ENCODE peak calls at places on chromosomes 2 and 18, in seven cellular contexts. T is foreskin keratinocyte, Y is cardiac fibroblast, D is astrocyte of the spinal cord, P is HCT116, J is psoas muscle, Q is AG09309. O is an unnamed sample.

GRCh38 chr18:8298186-8298585 is 311.1 kb upstream of the RAB12 start:
- DNase-seq in T (no peak), Y (peak), D (no peak), P (no peak), J (no peak), Q (no peak), O (no peak)

GRCh38 chr2:35784777-35785176 is 570.8 kb upstream of the CRIM1 start:
- DNase-seq in T (no peak), Y (no peak), D (no peak), P (no peak), J (no peak), Q (no peak), O (no peak)

GRCh38 chr2:199933466-199933865 is 21.8 kb downstream of the TYW5 start:
- DNase-seq in T (no peak), Y (peak), D (no peak), P (no peak), J (no peak), Q (no peak), O (no peak)

GRCh38 chr2:136308621-136309020 is 190.7 kb upstream of the CXCR4 start:
- DNase-seq in T (no peak), Y (no peak), D (no peak), P (no peak), J (no peak), Q (no peak), O (no peak)

GRCh38 chr2:125644257-125644656 is 1011.7 kb upstream of the GYPC start:
- DNase-seq in T (no peak), Y (no peak), D (no peak), P (no peak), J (no peak), Q (no peak), O (no peak)

GRCh38 chr2:172228177-172228785 is 125.6 kb upstream of the DLX2 start:
- DNase-seq in T (peak), Y (no peak), D (no peak), P (no peak), J (no peak), Q (no peak), O (no peak)

GRCh38 chr2:156338578-156338977 is 6.1 kb upstream of the NR4A2 start:
- DNase-seq in T (no peak), Y (no peak), D (no peak), P (no peak), J (no peak), Q (no peak), O (no peak)

GRCh38 chr2:223954401-223954800 is 2.9 kb upstream of the MRPL44 start:
- DNase-seq in T (peak), Y (peak), D (peak), P (no peak), J (no peak), Q (peak), O (no peak)

GRCh38 chr2:110813896-110814295 is 81.5 kb downstream of the ACOXL start:
- DNase-seq in T (no peak), Y (no peak), D (peak), P (no peak), J (no peak), Q (no peak), O (no peak)

GRCh38 chr2:230796280-230796862 is 68.4 kb upstream of the ITM2C start:
- DNase-seq in T (peak), Y (no peak), D (peak), P (no peak), J (no peak), Q (peak), O (no peak)

GRCh38 chr2:55992465-55992864 is 68.9 kb upstream of the EFEMP1 start:
- DNase-seq in T (peak), Y (peak), D (peak), P (no peak), J (no peak), Q (peak), O (no peak)

GRCh38 chr2:217902281-217903141 is 100.3 kb downstream of the TNS1 start:
- DNase-seq in T (peak), Y (peak), D (peak), P (no peak), J (peak), Q (no peak), O (no peak)

GRCh38 chr2:229679393-229680125 is 34.8 kb downstream of the DNER start:
- DNase-seq in T (peak), Y (no peak), D (peak), P (no peak), J (no peak), Q (no peak), O (no peak)

GRCh38 chr18:79445740-79446566 is 50.2 kb downstream of the NFATC1 start:
- DNase-seq in T (no peak), Y (peak), D (no peak), P (no peak), J (no peak), Q (no peak), O (no peak)

DNA sequence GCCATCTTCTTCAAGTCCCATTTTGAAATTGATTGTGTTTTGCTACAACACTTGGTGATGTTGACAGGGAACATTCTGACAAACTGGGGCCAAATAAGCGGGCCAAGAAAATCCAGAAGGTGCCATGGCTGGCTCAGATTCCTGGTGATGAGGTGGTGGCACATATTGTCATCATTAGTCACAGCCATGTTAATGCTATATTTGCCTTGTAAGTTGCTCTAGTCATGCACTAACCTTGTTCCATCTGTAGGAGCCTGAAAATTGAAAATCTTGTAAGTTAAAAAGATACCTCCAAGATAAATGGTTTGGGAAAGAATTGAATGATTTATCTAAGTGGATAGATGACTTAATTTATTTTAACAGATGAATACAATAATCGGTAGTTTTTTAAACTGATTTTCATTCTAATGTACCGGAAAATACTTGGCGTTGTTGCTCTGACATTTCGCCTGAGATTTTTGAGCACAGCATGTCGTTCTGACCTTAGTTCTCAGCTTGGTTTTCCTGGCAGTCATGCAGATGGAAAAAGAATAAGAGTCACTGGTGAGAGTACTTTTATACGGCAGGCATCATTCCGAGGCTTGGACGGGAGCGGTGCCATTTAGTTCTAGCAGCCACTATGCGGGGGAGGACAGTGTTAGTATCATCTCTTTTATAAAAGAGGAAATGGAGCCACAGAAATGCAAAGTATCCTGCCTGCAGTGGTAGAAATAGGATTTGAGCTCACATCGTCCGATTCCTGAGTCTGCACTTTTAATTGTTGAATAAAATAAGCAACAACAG is 133.9 kb downstream of the ZNF532 start:
- DNase-seq in T (peak), Y (peak), D (peak), P (no peak), J (peak), Q (no peak), O (no peak)
- TF ChIP-seq CTCF in T (peak), Y (no peak), D (no peak), P (no peak), J (peak), Q (no peak), O (no peak)

GRCh38 chr2:70687461-70687795 is 80.6 kb downstream of the ADD2 start:
- DNase-seq in T (no peak), Y (no peak), D (no peak), P (no peak), J (no peak), Q (no peak), O (no peak)

GRCh38 chr2:70685771-70686171 is 82.2 kb downstream of the ADD2 start:
- DNase-seq in T (no peak), Y (no peak), D (no peak), P (no peak), J (no peak), Q (no peak), O (no peak)

GRCh38 chr2:70688427-70688826 is 79.6 kb downstream of the ADD2 start:
- DNase-seq in T (no peak), Y (no peak), D (no peak), P (no peak), J (no peak), Q (no peak), O (no peak)

GRCh38 chr2:70684846-70685622 is 83.0 kb downstream of the ADD2 start:
- DNase-seq in T (peak), Y (no peak), D (no peak), P (no peak), J (no peak), Q (no peak), O (no peak)

DNA sequence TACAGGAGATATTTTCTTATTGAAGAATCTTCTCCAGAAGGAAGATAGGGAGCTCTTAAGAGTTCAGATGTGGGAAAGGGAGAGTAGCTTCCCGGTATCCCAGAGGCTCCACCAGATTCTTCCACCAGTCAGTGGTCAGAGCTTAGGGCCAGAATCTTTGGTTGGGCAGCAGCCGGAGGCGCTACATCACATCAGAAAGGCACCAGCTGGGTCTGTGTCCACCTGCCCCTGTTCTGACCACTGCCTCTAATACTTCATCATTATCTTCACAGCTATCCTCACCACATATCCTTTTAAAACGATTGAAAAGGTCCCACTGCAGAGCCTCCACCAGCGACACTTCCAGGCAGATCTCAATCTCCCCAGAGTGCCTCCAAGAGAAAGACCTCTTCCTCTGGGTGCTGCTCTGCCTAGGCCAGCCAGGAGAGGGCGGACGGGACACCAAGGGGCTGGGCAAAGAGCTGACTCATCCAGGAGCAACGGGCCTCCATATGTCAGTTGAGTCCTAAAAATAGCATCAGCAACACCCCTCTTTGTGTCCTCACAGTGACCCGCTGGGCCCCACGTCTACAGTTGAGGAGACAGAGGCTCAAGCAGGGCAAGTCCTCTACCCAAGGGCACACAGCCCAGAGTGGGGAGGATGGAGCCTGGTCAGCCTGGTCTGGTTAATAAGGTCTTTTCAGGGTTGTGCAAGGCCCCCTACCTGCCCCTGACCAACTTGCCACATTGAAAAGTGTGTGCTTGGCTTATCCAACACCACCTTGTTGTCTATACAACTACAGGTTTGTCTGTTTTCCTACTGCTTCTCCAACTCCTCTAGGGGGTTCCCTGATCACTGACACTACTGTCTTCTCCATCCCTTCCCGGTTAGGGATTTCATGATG is 81.2 kb downstream of the ADD2 start:
- DNase-seq in T (peak), Y (peak), D (peak), P (peak), J (peak), Q (peak), O (no peak)
- TF ChIP-seq CTCF in T (peak), Y (peak), D (peak), P (peak), J (no peak), Q (peak), O (peak)

GRCh38 chr2:15753811-15754702 is 162.4 kb downstream of the DDX1 start:
- DNase-seq in T (no peak), Y (no peak), D (no peak), P (no peak), J (no peak), Q (no peak), O (no peak)
- TF ChIP-seq CTCF in T (no peak), Y (no peak), D (no peak), P (no peak), J (no peak), Q (no peak), O (no peak)

GRCh38 chr2:709138-709779 is 32.1 kb upstream of the TMEM18 start:
- DNase-seq in T (no peak), Y (no peak), D (no peak), P (no peak), J (no peak), Q (no peak), O (no peak)

GRCh38 chr2:710867-711266 is 33.7 kb upstream of the TMEM18 start:
- DNase-seq in T (no peak), Y (no peak), D (no peak), P (no peak), J (no peak), Q (no peak), O (no peak)

GRCh38 chr2:715847-716573 is 38.8 kb upstream of the TMEM18 start:
- DNase-seq in T (no peak), Y (peak), D (peak), P (peak), J (no peak), Q (no peak), O (no peak)

GRCh38 chr2:715038-715437 is 37.8 kb upstream of the TMEM18 start:
- DNase-seq in T (no peak), Y (no peak), D (no peak), P (no peak), J (no peak), Q (no peak), O (no peak)

GRCh38 chr2:714005-714741 is 37.0 kb upstream of the TMEM18 start:
- DNase-seq in T (no peak), Y (peak), D (peak), P (peak), J (no peak), Q (peak), O (no peak)
- TF ChIP-seq CTCF in T (peak), Y (peak), D (peak), P (peak), J (peak), Q (peak), O (peak)

O was measured in progenitor cell of endocrine pancreas.